ENCODE peak calls at places on chromosomes 13 and 19, in seven cellular contexts. One of them, this sample, is unnamed.

GRCh38 chr13:66895780-66896179 is 334.4 kb downstream of the PCDH9 start:
- DNase-seq in psoas muscle: no peak
- DNase-seq in stimulated activated effector memory CD8-positive, alpha-beta T cell treated with anti-CD3 and anti-CD28 coated beads, Interleukin-12 subunit alpha, Interleukin-12 subunit beta, amount 100 ng/mL, for 72 hours: no peak
- DNase-seq in AG08395: no peak
- DNase-seq in stimulated activated CD4-positive, alpha-beta T cell treated with anti-CD3 and anti-CD28 coated beads, Interleukin-2, amount 100 ng/mL, for 48 hours: no peak
- DNase-seq in fibroblast of the conjunctiva: no peak
- DNase-seq in hepatic stellate cell: no peak
- DNase-seq in this sample: no peak

GRCh38 chr13:41648314-41648935 is 191.1 kb downstream of the RGCC start:
- DNase-seq in psoas muscle: no peak
- DNase-seq in stimulated activated effector memory CD8-positive, alpha-beta T cell treated with anti-CD3 and anti-CD28 coated beads, Interleukin-12 subunit alpha, Interleukin-12 subunit beta, amount 100 ng/mL, for 72 hours: no peak
- DNase-seq in AG08395: no peak
- DNase-seq in stimulated activated CD4-positive, alpha-beta T cell treated with anti-CD3 and anti-CD28 coated beads, Interleukin-2, amount 100 ng/mL, for 48 hours: no peak
- DNase-seq in fibroblast of the conjunctiva: no peak
- DNase-seq in hepatic stellate cell: no peak
- DNase-seq in this sample: no peak

GRCh38 chr13:73341748-73342147 is 282.9 kb downstream of the KLF5 start:
- DNase-seq in psoas muscle: no peak
- DNase-seq in stimulated activated effector memory CD8-positive, alpha-beta T cell treated with anti-CD3 and anti-CD28 coated beads, Interleukin-12 subunit alpha, Interleukin-12 subunit beta, amount 100 ng/mL, for 72 hours: no peak
- DNase-seq in AG08395: peak; percentile 47
- DNase-seq in stimulated activated CD4-positive, alpha-beta T cell treated with anti-CD3 and anti-CD28 coated beads, Interleukin-2, amount 100 ng/mL, for 48 hours: no peak
- DNase-seq in fibroblast of the conjunctiva: no peak
- DNase-seq in hepatic stellate cell: no peak
- DNase-seq in this sample: no peak

GRCh38 chr19:11626252-11626651 is 29.0 kb downstream of the ZNF627 start:
- DNase-seq in psoas muscle: no peak
- DNase-seq in stimulated activated effector memory CD8-positive, alpha-beta T cell treated with anti-CD3 and anti-CD28 coated beads, Interleukin-12 subunit alpha, Interleukin-12 subunit beta, amount 100 ng/mL, for 72 hours: no peak
- DNase-seq in AG08395: no peak
- DNase-seq in stimulated activated CD4-positive, alpha-beta T cell treated with anti-CD3 and anti-CD28 coated beads, Interleukin-2, amount 100 ng/mL, for 48 hours: no peak
- DNase-seq in fibroblast of the conjunctiva: no peak
- DNase-seq in hepatic stellate cell: no peak
- DNase-seq in this sample: no peak

GRCh38 chr19:45351401-45351952 is 10.9 kb downstream of the KLC3 start:
- DNase-seq in psoas muscle: no peak
- DNase-seq in stimulated activated effector memory CD8-positive, alpha-beta T cell treated with anti-CD3 and anti-CD28 coated beads, Interleukin-12 subunit alpha, Interleukin-12 subunit beta, amount 100 ng/mL, for 72 hours: no peak
- DNase-seq in AG08395: no peak
- DNase-seq in stimulated activated CD4-positive, alpha-beta T cell treated with anti-CD3 and anti-CD28 coated beads, Interleukin-2, amount 100 ng/mL, for 48 hours: no peak
- DNase-seq in fibroblast of the conjunctiva: no peak
- DNase-seq in hepatic stellate cell: no peak
- DNase-seq in this sample: no peak

GRCh38 chr19:29667941-29668340 is 2.7 kb downstream of the PLEKHF1 start:
- DNase-seq in psoas muscle: no peak
- DNase-seq in stimulated activated effector memory CD8-positive, alpha-beta T cell treated with anti-CD3 and anti-CD28 coated beads, Interleukin-12 subunit alpha, Interleukin-12 subunit beta, amount 100 ng/mL, for 72 hours: no peak
- DNase-seq in AG08395: no peak
- DNase-seq in stimulated activated CD4-positive, alpha-beta T cell treated with anti-CD3 and anti-CD28 coated beads, Interleukin-2, amount 100 ng/mL, for 48 hours: no peak
- DNase-seq in fibroblast of the conjunctiva: no peak
- DNase-seq in hepatic stellate cell: no peak
- DNase-seq in this sample: peak; percentile 75

GRCh38 chr19:54209058-54209747 is 8.5 kb downstream of the RPS9 start:
- DNase-seq in psoas muscle: no peak
- DNase-seq in stimulated activated effector memory CD8-positive, alpha-beta T cell treated with anti-CD3 and anti-CD28 coated beads, Interleukin-12 subunit alpha, Interleukin-12 subunit beta, amount 100 ng/mL, for 72 hours: no peak
- DNase-seq in AG08395: no peak
- DNase-seq in stimulated activated CD4-positive, alpha-beta T cell treated with anti-CD3 and anti-CD28 coated beads, Interleukin-2, amount 100 ng/mL, for 48 hours: no peak
- DNase-seq in fibroblast of the conjunctiva: no peak
- DNase-seq in hepatic stellate cell: no peak
- DNase-seq in this sample: no peak

GRCh38 chr19:42255766-42256750 is 1.1 kb upstream of the ERF start:
- DNase-seq in psoas muscle: peak; percentile 79
- DNase-seq in stimulated activated effector memory CD8-positive, alpha-beta T cell treated with anti-CD3 and anti-CD28 coated beads, Interleukin-12 subunit alpha, Interleukin-12 subunit beta, amount 100 ng/mL, for 72 hours: no peak
- DNase-seq in AG08395: peak; percentile 37
- DNase-seq in stimulated activated CD4-positive, alpha-beta T cell treated with anti-CD3 and anti-CD28 coated beads, Interleukin-2, amount 100 ng/mL, for 48 hours: no peak
- DNase-seq in fibroblast of the conjunctiva: no peak
- DNase-seq in hepatic stellate cell: peak; percentile 58
- DNase-seq in this sample: no peak

GRCh38 chr13:20528451-20528850 is 2.8 kb upstream of the CRYL1 start:
- DNase-seq in psoas muscle: no peak
- DNase-seq in stimulated activated effector memory CD8-positive, alpha-beta T cell treated with anti-CD3 and anti-CD28 coated beads, Interleukin-12 subunit alpha, Interleukin-12 subunit beta, amount 100 ng/mL, for 72 hours: no peak
- DNase-seq in AG08395: no peak
- DNase-seq in stimulated activated CD4-positive, alpha-beta T cell treated with anti-CD3 and anti-CD28 coated beads, Interleukin-2, amount 100 ng/mL, for 48 hours: no peak
- DNase-seq in fibroblast of the conjunctiva: no peak
- DNase-seq in hepatic stellate cell: no peak
- DNase-seq in this sample: no peak

GRCh38 chr19:42571136-42571535 is 23.6 kb downstream of the CEACAM8 start:
- DNase-seq in psoas muscle: no peak
- DNase-seq in stimulated activated effector memory CD8-positive, alpha-beta T cell treated with anti-CD3 and anti-CD28 coated beads, Interleukin-12 subunit alpha, Interleukin-12 subunit beta, amount 100 ng/mL, for 72 hours: no peak
- DNase-seq in AG08395: no peak
- DNase-seq in stimulated activated CD4-positive, alpha-beta T cell treated with anti-CD3 and anti-CD28 coated beads, Interleukin-2, amount 100 ng/mL, for 48 hours: no peak
- DNase-seq in fibroblast of the conjunctiva: no peak
- DNase-seq in hepatic stellate cell: no peak
- DNase-seq in this sample: no peak

GRCh38 chr19:19110410-19111137 is 27.7 kb downstream of the TMEM161A start:
- DNase-seq in psoas muscle: no peak
- DNase-seq in stimulated activated effector memory CD8-positive, alpha-beta T cell treated with anti-CD3 and anti-CD28 coated beads, Interleukin-12 subunit alpha, Interleukin-12 subunit beta, amount 100 ng/mL, for 72 hours: no peak
- DNase-seq in AG08395: no peak
- DNase-seq in stimulated activated CD4-positive, alpha-beta T cell treated with anti-CD3 and anti-CD28 coated beads, Interleukin-2, amount 100 ng/mL, for 48 hours: no peak
- DNase-seq in fibroblast of the conjunctiva: no peak
- DNase-seq in hepatic stellate cell: no peak
- DNase-seq in this sample: no peak

GRCh38 chr19:49801966-49802661 is 11.0 kb downstream of the FUZ start:
- DNase-seq in psoas muscle: peak; percentile 96
- DNase-seq in stimulated activated effector memory CD8-positive, alpha-beta T cell treated with anti-CD3 and anti-CD28 coated beads, Interleukin-12 subunit alpha, Interleukin-12 subunit beta, amount 100 ng/mL, for 72 hours: no peak
- DNase-seq in AG08395: peak; percentile 92
- DNase-seq in stimulated activated CD4-positive, alpha-beta T cell treated with anti-CD3 and anti-CD28 coated beads, Interleukin-2, amount 100 ng/mL, for 48 hours: no peak
- DNase-seq in fibroblast of the conjunctiva: peak; percentile 79
- DNase-seq in hepatic stellate cell: peak; percentile 98
- DNase-seq in this sample: no peak

GRCh38 chr19:42143341-42144234 is 11.3 kb upstream of the POU2F2 start:
- DNase-seq in psoas muscle: no peak
- DNase-seq in stimulated activated effector memory CD8-positive, alpha-beta T cell treated with anti-CD3 and anti-CD28 coated beads, Interleukin-12 subunit alpha, Interleukin-12 subunit beta, amount 100 ng/mL, for 72 hours: no peak
- DNase-seq in AG08395: peak; percentile 31
- DNase-seq in stimulated activated CD4-positive, alpha-beta T cell treated with anti-CD3 and anti-CD28 coated beads, Interleukin-2, amount 100 ng/mL, for 48 hours: no peak
- DNase-seq in fibroblast of the conjunctiva: no peak
- DNase-seq in hepatic stellate cell: no peak
- DNase-seq in this sample: no peak

GRCh38 chr13:21934309-21934708 is 263.4 kb downstream of the FGF9 start:
- DNase-seq in psoas muscle: no peak
- DNase-seq in stimulated activated effector memory CD8-positive, alpha-beta T cell treated with anti-CD3 and anti-CD28 coated beads, Interleukin-12 subunit alpha, Interleukin-12 subunit beta, amount 100 ng/mL, for 72 hours: no peak
- DNase-seq in AG08395: no peak
- DNase-seq in stimulated activated CD4-positive, alpha-beta T cell treated with anti-CD3 and anti-CD28 coated beads, Interleukin-2, amount 100 ng/mL, for 48 hours: no peak
- DNase-seq in fibroblast of the conjunctiva: no peak
- DNase-seq in hepatic stellate cell: no peak
- DNase-seq in this sample: no peak

GRCh38 chr19:4371209-4371897 is 28.0 kb downstream of the MPND start:
- DNase-seq in psoas muscle: peak; percentile 83
- DNase-seq in stimulated activated effector memory CD8-positive, alpha-beta T cell treated with anti-CD3 and anti-CD28 coated beads, Interleukin-12 subunit alpha, Interleukin-12 subunit beta, amount 100 ng/mL, for 72 hours: no peak
- DNase-seq in AG08395: no peak
- DNase-seq in stimulated activated CD4-positive, alpha-beta T cell treated with anti-CD3 and anti-CD28 coated beads, Interleukin-2, amount 100 ng/mL, for 48 hours: no peak
- DNase-seq in fibroblast of the conjunctiva: peak; percentile 36
- DNase-seq in hepatic stellate cell: no peak
- DNase-seq in this sample: no peak

This sample was measured in NK-92 treated with Interleukin-12 subunit alpha and Interleukin-12 subunit beta, amount 100 ng/mL, for 24 hours.